ENCODE peak calls at places on chromosomes 12 and 14, in seven cellular contexts. U is HepG2, H is fibroblast of mammary gland, I is brain microvascular endothelial cell, L is left lung, E is RWPE1, G is fibroblast of villous mesenchyme. C is an unnamed sample.

GRCh38 chr14:73472182-73473114 is 14.1 kb upstream of the NUMB start:
- DNase-seq in I (no peak), L (no peak), E (peak; percentile 65), H (peak; percentile 86), U (peak; percentile 64), G (peak; percentile 78), C (no peak)

GRCh38 chr12:40226652-40227051 is 1.9 kb downstream of the LRRK2 start:
- DNase-seq in U (no peak), G (peak; percentile 61), E (peak; percentile 25), I (peak; percentile 61), L (peak; percentile 43), H (peak; percentile 94), C (no peak)

GRCh38 chr12:109822951-109823411 is 10.2 kb downstream of the TRPV4 start:
- DNase-seq in H (no peak), L (no peak), E (no peak), G (no peak), I (no peak), U (peak; percentile 73), C (no peak)

GRCh38 chr12:25552681-25553080 is 402 bp downstream of the LMNTD1 start:
- DNase-seq in H (peak; percentile 23), I (peak; percentile 83), G (peak; percentile 8), E (no peak), L (no peak), U (no peak), C (no peak)

GRCh38 chr12:20044836-20045235 is 323.5 kb upstream of the PDE3A start:
- DNase-seq in E (no peak), U (no peak), L (no peak), H (peak; percentile 85), G (peak; percentile 48), I (peak; percentile 11), C (no peak)

GRCh38 chr12:129681151-129681550 is 222.7 kb downstream of the TMEM132D start:
- DNase-seq in L (no peak), H (no peak), E (no peak), G (no peak), U (no peak), I (no peak), C (no peak)

GRCh38 chr14:30550335-30550734 is 8.6 kb upstream of the G2E3 start:
- DNase-seq in H (peak; percentile 21), G (peak; percentile 32), U (no peak), L (no peak), E (peak; percentile 18), I (no peak), C (no peak)

GRCh38 chr14:100777366-100778077 is 48.4 kb upstream of the MEG3 start:
- DNase-seq in L (no peak), G (no peak), U (no peak), I (no peak), E (no peak), H (no peak), C (no peak)

GRCh38 chr12:67590122-67590795 is 58.3 kb upstream of the DYRK2 start:
- DNase-seq in I (no peak), L (no peak), G (no peak), U (no peak), E (no peak), H (no peak), C (no peak)

GRCh38 chr14:32434180-32434579 is 105.1 kb downstream of the AKAP6 start:
- DNase-seq in H (no peak), E (no peak), G (no peak), I (no peak), U (no peak), L (no peak), C (no peak)

GRCh38 chr12:95848575-95849388 is 10.0 kb upstream of the SNRPF start:
- DNase-seq in H (peak; percentile 54), E (peak; percentile 42), G (peak; percentile 22), U (peak; percentile 51), I (peak; percentile 39), L (no peak), C (no peak)

GRCh38 chr12:26401874-26402273 is 206.5 kb downstream of the SSPN start:
- DNase-seq in U (no peak), G (no peak), H (no peak), E (no peak), L (no peak), I (no peak), C (no peak)

GRCh38 chr14:61761557-61761956 is 663 bp upstream of the SNAPC1 start:
- DNase-seq in E (no peak), L (no peak), U (no peak), H (no peak), G (no peak), I (no peak), C (no peak)

GRCh38 chr12:14290951-14291350 is 74.5 kb upstream of the ATF7IP start:
- DNase-seq in U (no peak), E (no peak), I (no peak), G (no peak), L (no peak), H (no peak), C (no peak)

GRCh38 chr12:15875863-15876262 is 6.3 kb upstream of the STRAP start:
- DNase-seq in U (no peak), H (no peak), G (no peak), E (no peak), I (no peak), L (no peak), C (no peak)

GRCh38 chr14:54567634-54568561 is 970 bp downstream of the SAMD4A start:
- DNase-seq in L (peak; percentile 62), E (peak; percentile 30), I (peak; percentile 20), H (peak; percentile 44), G (peak; percentile 56), U (peak; percentile 14), C (no peak)
- TF ChIP-seq CTCF in L (no peak), E (no peak), I (no peak), H (no peak), G (no peak), U (no peak), C (peak; percentile 51)

GRCh38 chr12:57476162-57476992 is 3.3 kb downstream of the ARHGAP9 start:
- DNase-seq in L (peak; percentile 55), G (no peak), U (no peak), I (no peak), E (no peak), H (no peak), C (peak; percentile 75)
- TF ChIP-seq CTCF in L (peak; percentile 37), G (no peak), U (no peak), I (peak; percentile 45), E (no peak), H (no peak), C (peak; percentile 45)

DNA sequence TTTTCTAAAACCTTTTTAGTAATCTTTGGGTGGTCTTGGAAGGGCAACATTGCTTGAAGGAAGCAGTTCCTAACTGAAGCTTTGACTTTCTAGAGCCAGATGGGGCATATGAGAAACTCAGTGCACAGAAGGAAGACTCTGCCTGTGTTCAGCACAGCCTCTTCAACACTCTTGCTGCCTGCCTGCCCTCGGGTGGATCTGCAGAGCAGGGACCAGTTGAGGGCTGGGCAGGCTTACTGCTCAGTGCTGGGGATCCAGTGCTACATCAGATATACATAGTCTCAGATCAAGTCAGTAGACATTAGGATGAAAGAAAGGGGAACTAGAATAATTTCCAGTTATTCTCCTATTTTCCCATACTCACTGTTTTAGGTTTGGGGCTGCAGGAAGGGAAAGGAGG is 29.5 kb upstream of the TMX1 start:
- DNase-seq in H (no peak), E (no peak), U (no peak), I (no peak), L (no peak), G (no peak), C (no peak)
- TF ChIP-seq CTCF in H (no peak), E (no peak), U (no peak), I (no peak), L (no peak), G (no peak), C (no peak)

GRCh38 chr12:94753071-94753779 is 102.9 kb upstream of the TMCC3 start:
- DNase-seq in L (no peak), I (no peak), E (peak; percentile 9), G (peak; percentile 39), U (no peak), H (peak; percentile 68), C (no peak)
- TF ChIP-seq CTCF in L (no peak), I (no peak), E (no peak), G (no peak), U (peak; percentile 33), H (no peak), C (no peak)